ENCODE peak calls at places on chromosome 19, in seven cellular contexts. V is lower lobe of right lung, S is heart right ventricle, J is ovary, H is heart left ventricle, X is psoas muscle, G is lower leg skin. A is an unnamed sample.

GRCh38 chr19:41939861-41940442 is 11.7 kb upstream of the ERFL start:
- DNase-seq in V (peak), S (no peak), J (no peak), H (no peak), X (no peak), G (no peak), A (no peak)

GRCh38 chr19:41708481-41708880 is at the start of gene CEACAM5:
- DNase-seq in V (no peak), S (no peak), J (no peak), H (no peak), X (no peak), G (no peak), A (no peak)

GRCh38 chr19:49422407-49423277 is 599 bp downstream of the PTH2 start:
- DNase-seq in V (no peak), S (no peak), J (no peak), H (no peak), X (peak), G (no peak), A (peak)

GRCh38 chr19:48837586-48838191 is 1.4 kb upstream of the HSD17B14 start:
- DNase-seq in V (no peak), S (no peak), J (no peak), H (no peak), X (no peak), G (no peak), A (no peak)

GRCh38 chr19:16373539-16373938 is 48.9 kb downstream of the KLF2 start:
- DNase-seq in V (no peak), S (peak), J (peak), H (no peak), X (peak), G (no peak), A (peak)

GRCh38 chr19:4624733-4625362 is 14.5 kb upstream of the TNFAIP8L1 start:
- DNase-seq in V (no peak), S (no peak), J (no peak), H (no peak), X (no peak), G (no peak), A (no peak)

GRCh38 chr19:42095142-42095813 is 19.3 kb downstream of the ZNF574 start:
- DNase-seq in V (no peak), S (no peak), J (no peak), H (no peak), X (peak), G (no peak), A (no peak)

GRCh38 chr19:44620667-44621066 is 7.3 kb downstream of the IGSF23 start:
- DNase-seq in V (no peak), S (no peak), J (no peak), H (no peak), X (no peak), G (no peak), A (no peak)

GRCh38 chr19:39423258-39424086 is 11.0 kb downstream of the PLEKHG2 start:
- DNase-seq in V (no peak), S (peak), J (peak), H (no peak), X (no peak), G (no peak), A (no peak)

GRCh38 chr19:6185825-6186193 is 50.3 kb downstream of the ACSBG2 start:
- DNase-seq in V (no peak), S (no peak), J (no peak), H (no peak), X (no peak), G (no peak), A (no peak)

GRCh38 chr19:19741184-19741583 is 8.3 kb upstream of the ZNF14 start:
- DNase-seq in V (no peak), S (no peak), J (no peak), H (no peak), X (no peak), G (no peak), A (no peak)

GRCh38 chr19:12828494-12828893 is 5.9 kb downstream of the RTBDN start:
- DNase-seq in V (no peak), S (no peak), J (peak), H (no peak), X (no peak), G (no peak), A (no peak)

GRCh38 chr19:57434386-57435061 is 601 bp upstream of the ZNF749 start:
- DNase-seq in V (no peak), S (no peak), J (no peak), H (no peak), X (no peak), G (no peak), A (no peak)

GRCh38 chr19:33684550-33685303 is 63.0 kb downstream of the CHST8 start:
- DNase-seq in V (no peak), S (no peak), J (peak), H (no peak), X (no peak), G (no peak), A (no peak)

GRCh38 chr19:519449-519865 is 12.1 kb upstream of the CDC34 start:
- DNase-seq in V (no peak), S (no peak), J (no peak), H (no peak), X (peak), G (no peak), A (no peak)

GRCh38 chr19:21749090-21749489 is 18.3 kb downstream of the ZNF100 start:
- DNase-seq in V (no peak), S (no peak), J (no peak), H (no peak), X (no peak), G (no peak), A (peak)

GRCh38 chr19:18833849-18834643 is 2.3 kb downstream of the UPF1 start:
- DNase-seq in V (no peak), S (no peak), J (no peak), H (no peak), X (no peak), G (no peak), A (no peak)

GRCh38 chr19:47503823-47504145 is 11.1 kb downstream of the NAPA start:
- DNase-seq in V (no peak), S (no peak), J (no peak), H (no peak), X (peak), G (no peak), A (no peak)

GRCh38 chr19:31352782-31353651 is 3.8 kb upstream of the TSHZ3 start:
- DNase-seq in V (no peak), S (no peak), J (peak), H (no peak), X (no peak), G (no peak), A (no peak)

GRCh38 chr19:934865-935422 is 9.1 kb downstream of the ARID3A start:
- DNase-seq in V (peak), S (peak), J (peak), H (peak), X (peak), G (peak), A (peak)

GRCh38 chr19:31730270-31730669 is 381.0 kb upstream of the TSHZ3 start:
- DNase-seq in V (no peak), S (no peak), J (no peak), H (no peak), X (no peak), G (no peak), A (no peak)

GRCh38 chr19:53086949-53087348 is 16.3 kb downstream of the ZNF160 start:
- DNase-seq in V (no peak), S (peak), J (peak), H (peak), X (peak), G (no peak), A (peak)

GRCh38 chr19:40862333-40862732 is 12.1 kb upstream of the CYP2A6 start:
- DNase-seq in V (no peak), S (no peak), J (no peak), H (no peak), X (no peak), G (no peak), A (no peak)

GRCh38 chr19:53130506-53130905 is 2.2 kb downstream of the ZNF415 start:
- DNase-seq in V (no peak), S (peak), J (no peak), H (no peak), X (peak), G (no peak), A (no peak)

GRCh38 chr19:39752390-39752789 is 14.6 kb upstream of the CLC start:
- DNase-seq in V (no peak), S (no peak), J (no peak), H (no peak), X (no peak), G (no peak), A (no peak)

GRCh38 chr19:39501340-39501739 is 2.6 kb downstream of the DLL3 start:
- DNase-seq in V (no peak), S (no peak), J (no peak), H (no peak), X (no peak), G (no peak), A (no peak)

GRCh38 chr19:38229585-38230073 is 5.6 kb upstream of the DPF1 start:
- DNase-seq in V (no peak), S (peak), J (peak), H (peak), X (peak), G (no peak), A (peak)

GRCh38 chr19:8020681-8021080 is 15.2 kb upstream of the ELAVL1 start:
- DNase-seq in V (no peak), S (no peak), J (no peak), H (no peak), X (no peak), G (no peak), A (no peak)
- TF ChIP-seq CTCF in V (no peak), S (no peak), J (no peak), H (no peak), X (no peak), G (no peak), A (no peak)

GRCh38 chr19:30063184-30064020 is 121.4 kb downstream of the URI1 start:
- DNase-seq in V (peak), S (no peak), J (no peak), H (no peak), X (no peak), G (no peak), A (no peak)

GRCh38 chr19:30066781-30067759 is 125.0 kb downstream of the URI1 start:
- DNase-seq in V (peak), S (no peak), J (peak), H (no peak), X (no peak), G (no peak), A (no peak)

GRCh38 chr19:30065680-30066606 is 123.9 kb downstream of the URI1 start:
- DNase-seq in V (peak), S (no peak), J (no peak), H (no peak), X (no peak), G (no peak), A (no peak)

GRCh38 chr19:30064021-30064699 is 122.1 kb downstream of the URI1 start:
- DNase-seq in V (peak), S (no peak), J (no peak), H (no peak), X (no peak), G (no peak), A (no peak)

GRCh38 chr19:30064776-30065494 is 122.9 kb downstream of the URI1 start:
- DNase-seq in V (no peak), S (no peak), J (no peak), H (no peak), X (no peak), G (no peak), A (no peak)
- H3K4me3 ChIP-seq in V (no peak), S (no peak), J (no peak), H (no peak), X (no peak), G (no peak), A (no peak)

DNA sequence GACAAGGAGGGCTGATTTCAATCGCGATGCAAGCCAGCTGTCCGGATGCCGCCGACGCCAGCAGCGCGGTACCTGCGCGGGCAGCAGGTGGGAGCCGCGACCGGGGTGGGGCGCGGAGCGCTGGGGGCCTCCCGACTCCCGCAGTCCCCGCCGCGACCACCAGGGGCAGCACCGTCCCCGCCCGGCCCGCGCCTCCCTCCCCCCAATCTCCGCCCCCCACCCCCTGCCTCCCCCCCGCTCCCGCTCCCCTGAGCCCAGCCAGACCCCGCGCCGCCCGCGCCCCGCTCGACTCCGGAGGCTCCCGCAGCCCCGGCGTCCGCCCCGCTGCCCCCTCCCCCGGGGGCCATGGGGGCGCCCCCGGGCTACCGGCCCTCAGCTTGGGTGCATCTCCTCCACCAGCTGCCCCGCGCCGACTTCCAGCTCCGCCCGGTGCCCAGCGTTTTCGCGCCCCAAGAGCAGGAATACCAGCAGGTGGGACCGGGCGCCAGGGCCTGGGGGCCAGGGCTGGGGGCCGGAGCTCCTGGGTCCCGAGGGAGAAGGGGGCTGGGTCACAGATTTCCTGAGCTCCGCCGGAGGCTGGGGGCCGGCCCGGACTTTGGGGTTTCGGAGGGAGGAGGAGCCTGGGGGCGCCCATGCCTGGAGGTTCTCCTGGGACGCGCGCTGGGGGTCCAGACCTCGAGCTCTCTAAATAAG is at the start of gene TTYH1:
- DNase-seq in V (no peak), S (no peak), J (no peak), H (no peak), X (no peak), G (no peak), A (no peak)
- TF ChIP-seq CTCF in V (peak), S (peak), J (no peak), H (peak), X (peak), G (no peak), A (no peak)

GRCh38 chr19:14719162-14719561 is 29.3 kb downstream of the ZNF333 start:
- DNase-seq in V (no peak), S (no peak), J (no peak), H (no peak), X (no peak), G (no peak), A (no peak)
- H3K4me3 ChIP-seq in V (no peak), S (no peak), J (no peak), H (no peak), X (no peak), G (no peak), A (no peak)

GRCh38 chr19:10864538-10864899 is 6.8 kb upstream of the CARM1 start:
- DNase-seq in V (peak), S (peak), J (peak), H (peak), X (peak), G (peak), A (peak)

GRCh38 chr19:10861118-10861651 is 10.2 kb upstream of the CARM1 start:
- DNase-seq in V (peak), S (no peak), J (no peak), H (no peak), X (no peak), G (no peak), A (peak)

GRCh38 chr19:10863107-10863700 is 8.1 kb upstream of the CARM1 start:
- DNase-seq in V (peak), S (no peak), J (peak), H (no peak), X (no peak), G (no peak), A (peak)

GRCh38 chr19:10866495-10866894 is 4.9 kb upstream of the CARM1 start:
- DNase-seq in V (no peak), S (no peak), J (no peak), H (no peak), X (no peak), G (no peak), A (no peak)

DNA sequence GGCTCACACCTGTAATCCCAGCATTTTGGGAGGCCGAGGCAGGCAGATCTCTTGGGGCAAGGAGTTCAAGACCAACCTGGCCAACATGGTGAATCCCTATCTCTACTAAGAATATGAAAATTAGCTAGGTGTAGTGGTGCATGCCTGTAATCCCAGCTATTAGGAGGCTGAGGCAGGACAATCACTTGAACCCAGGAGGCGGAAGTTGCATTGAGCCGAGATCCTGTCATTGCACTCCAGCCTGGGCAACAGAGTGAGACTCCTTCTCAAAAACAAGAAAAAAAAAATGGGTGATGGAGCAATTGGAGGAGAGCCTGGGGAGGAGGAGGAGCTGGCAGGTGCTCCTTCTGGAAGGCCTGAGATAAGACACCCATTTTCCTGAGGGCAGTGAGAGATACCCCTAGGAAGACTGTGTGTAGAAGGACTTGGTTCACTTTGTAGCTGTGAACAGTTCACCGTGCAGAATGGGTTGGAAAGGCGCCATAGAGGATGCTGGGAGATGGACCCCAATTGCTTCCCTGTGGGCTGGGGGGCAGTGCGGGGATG is 8.7 kb upstream of the CARM1 start:
- DNase-seq in V (no peak), S (no peak), J (no peak), H (no peak), X (no peak), G (no peak), A (no peak)
- TF ChIP-seq CTCF in V (no peak), S (no peak), J (no peak), H (no peak), X (no peak), G (no peak), A (no peak)

DNA sequence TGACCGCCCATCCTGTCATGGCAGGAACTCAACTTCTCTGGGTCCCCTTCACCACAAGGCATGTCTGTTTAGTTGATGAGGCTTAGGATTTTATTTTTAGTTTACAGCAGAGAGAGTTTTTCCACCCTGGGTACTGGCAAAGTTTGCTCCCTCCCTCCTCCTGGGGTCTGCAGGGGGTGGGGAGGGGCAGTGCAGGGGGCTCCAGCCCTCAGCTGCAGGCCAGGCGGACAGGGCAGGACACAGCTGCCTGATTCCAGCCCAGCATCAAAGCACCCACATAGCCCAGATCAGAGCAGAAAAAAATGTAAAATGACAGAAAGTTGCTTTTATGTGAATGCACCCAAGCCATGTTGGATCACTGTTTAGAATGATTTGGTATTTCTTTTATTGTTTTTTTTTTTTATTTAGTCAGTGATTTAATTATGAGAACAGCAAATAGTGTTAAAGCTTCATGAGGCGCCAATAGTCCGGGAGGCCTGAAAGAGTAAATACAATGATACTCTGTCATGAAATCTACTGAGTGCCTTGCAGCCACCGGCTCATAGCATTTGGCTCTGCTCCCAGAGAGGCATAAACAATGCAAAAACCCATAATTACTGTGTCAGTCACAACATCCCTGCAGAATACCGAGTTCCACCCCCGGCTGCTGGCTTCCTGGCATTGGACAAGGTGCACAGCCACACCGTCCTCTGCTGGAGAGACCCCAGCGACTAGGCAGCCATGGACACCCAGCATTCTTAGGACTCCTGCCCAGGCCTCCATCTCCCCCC is 923.5 kb downstream of the UQCRFS1 start:
- DNase-seq in V (no peak), S (no peak), J (no peak), H (no peak), X (no peak), G (no peak), A (peak)
- H3K4me3 ChIP-seq in V (no peak), S (no peak), J (no peak), H (no peak), X (no peak), G (no peak), A (no peak)

GRCh38 chr19:35087393-35087792 is 28.2 kb upstream of the FXYD3 start:
- DNase-seq in V (no peak), S (no peak), J (no peak), H (no peak), X (no peak), G (no peak), A (no peak)

GRCh38 chr19:35088514-35088913 is 27.1 kb upstream of the FXYD3 start:
- DNase-seq in V (no peak), S (no peak), J (no peak), H (no peak), X (no peak), G (no peak), A (peak)

GRCh38 chr19:35090795-35091214 is 24.8 kb upstream of the FXYD3 start:
- DNase-seq in V (no peak), S (no peak), J (no peak), H (no peak), X (no peak), G (no peak), A (no peak)

GRCh38 chr19:35089554-35089953 is 26.1 kb upstream of the FXYD3 start:
- DNase-seq in V (no peak), S (no peak), J (no peak), H (no peak), X (no peak), G (no peak), A (no peak)

DNA sequence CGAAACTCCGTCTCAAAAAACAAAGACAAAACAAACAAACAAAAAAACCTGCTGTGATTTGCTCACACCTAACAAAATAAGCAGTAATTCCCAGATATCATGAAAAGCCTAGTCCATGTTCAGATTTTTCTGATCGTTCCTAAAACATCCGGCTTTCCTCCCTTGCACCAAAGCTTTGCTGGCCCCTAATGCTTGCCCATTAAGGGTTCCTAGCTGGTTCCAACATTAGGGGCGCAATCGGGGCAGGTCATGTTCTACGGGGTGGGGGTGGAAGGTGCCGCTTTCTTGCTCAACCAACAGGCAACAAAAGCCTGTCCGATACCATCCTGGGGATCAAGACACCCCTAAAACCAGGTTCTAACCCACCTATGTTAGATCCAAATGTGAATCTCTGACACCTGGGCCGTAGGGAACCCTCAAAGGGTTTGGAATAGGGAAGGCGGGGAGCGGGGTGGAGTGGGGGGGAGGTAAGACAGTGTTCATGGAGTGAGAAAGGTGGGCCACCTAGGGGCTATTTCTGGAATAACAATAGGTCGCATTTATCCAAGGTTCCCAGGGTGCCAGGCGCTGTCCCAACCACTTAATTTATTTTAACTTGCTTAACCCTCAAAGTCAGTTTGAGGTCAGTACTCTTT is 25.3 kb upstream of the FXYD3 start:
- DNase-seq in V (no peak), S (peak), J (peak), H (peak), X (no peak), G (peak), A (peak)
- TF ChIP-seq CTCF in V (peak), S (peak), J (peak), H (peak), X (peak), G (no peak), A (peak)